ENCODE peak calls at places on chromosomes 3 and 15, in nine cellular contexts. One of them, this sample, is unnamed.

GRCh38 chr3:49415931-49416601 is 3.8 kb downstream of the TCTA start:
- DNase-seq in cardiac muscle cell: no peak
- DNase-seq in WTC11: no peak
- DNase-seq in fibroblast of lung: no peak
- DNase-seq in lower lobe of right lung: no peak
- DNase-seq in left lung: peak
- DNase-seq in stomach: peak
- DNase-seq in mesothelial cell of epicardium: no peak
- DNase-seq in neural crest cell: no peak
- DNase-seq in this sample: no peak

GRCh38 chr3:56884387-56884786 is 82.6 kb upstream of the ARHGEF3 start:
- DNase-seq in fibroblast of lung: no peak
- DNase-seq in WTC11: no peak
- DNase-seq in mesothelial cell of epicardium: no peak
- DNase-seq in stomach: no peak
- DNase-seq in lower lobe of right lung: no peak
- DNase-seq in neural crest cell: no peak
- DNase-seq in cardiac muscle cell: no peak
- DNase-seq in left lung: no peak
- DNase-seq in this sample: no peak

GRCh38 chr3:194134231-194134756 is 1.7 kb upstream of the HES1 start:
- DNase-seq in mesothelial cell of epicardium: peak
- DNase-seq in fibroblast of lung: peak
- DNase-seq in stomach: peak
- DNase-seq in cardiac muscle cell: peak
- DNase-seq in lower lobe of right lung: peak
- DNase-seq in left lung: peak
- DNase-seq in WTC11: no peak
- DNase-seq in neural crest cell: peak
- DNase-seq in this sample: peak

GRCh38 chr15:90872481-90873184 is 4.2 kb downstream of the FURIN start:
- DNase-seq in stomach: no peak
- DNase-seq in neural crest cell: no peak
- DNase-seq in left lung: no peak
- DNase-seq in mesothelial cell of epicardium: no peak
- DNase-seq in WTC11: no peak
- DNase-seq in fibroblast of lung: peak
- DNase-seq in cardiac muscle cell: no peak
- DNase-seq in lower lobe of right lung: no peak
- DNase-seq in this sample: peak

GRCh38 chr3:20682573-20682972 is 496.6 kb upstream of the SGO1 start:
- DNase-seq in neural crest cell: no peak
- DNase-seq in cardiac muscle cell: no peak
- DNase-seq in lower lobe of right lung: no peak
- DNase-seq in stomach: no peak
- DNase-seq in left lung: no peak
- DNase-seq in WTC11: no peak
- DNase-seq in fibroblast of lung: no peak
- DNase-seq in mesothelial cell of epicardium: no peak
- DNase-seq in this sample: no peak

GRCh38 chr3:99767341-99767740 is 50.3 kb upstream of the CMSS1 start:
- DNase-seq in mesothelial cell of epicardium: no peak
- DNase-seq in fibroblast of lung: no peak
- DNase-seq in left lung: no peak
- DNase-seq in stomach: no peak
- DNase-seq in lower lobe of right lung: no peak
- DNase-seq in neural crest cell: no peak
- DNase-seq in cardiac muscle cell: no peak
- DNase-seq in WTC11: no peak
- DNase-seq in this sample: no peak

GRCh38 chr3:97821413-97821809 is 400 bp upstream of the CRYBG3 start:
- DNase-seq in mesothelial cell of epicardium: peak
- DNase-seq in fibroblast of lung: peak
- DNase-seq in left lung: peak
- DNase-seq in stomach: peak
- DNase-seq in lower lobe of right lung: peak
- DNase-seq in cardiac muscle cell: peak
- DNase-seq in neural crest cell: peak
- DNase-seq in WTC11: peak
- DNase-seq in this sample: peak

GRCh38 chr3:57169872-57170623 is 4.9 kb upstream of the IL17RD start:
- DNase-seq in fibroblast of lung: peak
- DNase-seq in lower lobe of right lung: peak
- DNase-seq in mesothelial cell of epicardium: peak
- DNase-seq in WTC11: peak
- DNase-seq in cardiac muscle cell: peak
- DNase-seq in neural crest cell: peak
- DNase-seq in stomach: peak
- DNase-seq in left lung: peak
- DNase-seq in this sample: no peak

GRCh38 chr3:177676148-177676547 is 478.9 kb upstream of the TBL1XR1 start:
- DNase-seq in stomach: no peak
- DNase-seq in cardiac muscle cell: no peak
- DNase-seq in mesothelial cell of epicardium: no peak
- DNase-seq in neural crest cell: no peak
- DNase-seq in fibroblast of lung: no peak
- DNase-seq in left lung: no peak
- DNase-seq in lower lobe of right lung: no peak
- DNase-seq in WTC11: no peak
- DNase-seq in this sample: no peak

GRCh38 chr3:118884748-118885206 is 149.9 kb downstream of the IGSF11 start:
- DNase-seq in left lung: peak
- DNase-seq in stomach: peak
- DNase-seq in mesothelial cell of epicardium: peak
- DNase-seq in lower lobe of right lung: peak
- DNase-seq in fibroblast of lung: peak
- DNase-seq in neural crest cell: peak
- DNase-seq in WTC11: peak
- DNase-seq in cardiac muscle cell: peak
- DNase-seq in this sample: no peak

GRCh38 chr3:61172684-61173083 is 78.6 kb downstream of the FHIT start:
- DNase-seq in neural crest cell: no peak
- DNase-seq in cardiac muscle cell: peak
- DNase-seq in WTC11: peak
- DNase-seq in mesothelial cell of epicardium: no peak
- DNase-seq in left lung: no peak
- DNase-seq in lower lobe of right lung: no peak
- DNase-seq in fibroblast of lung: no peak
- DNase-seq in stomach: no peak
- DNase-seq in this sample: no peak

GRCh38 chr15:52329980-52330379 is 34.4 kb upstream of the MYO5C start:
- DNase-seq in WTC11: no peak
- DNase-seq in left lung: no peak
- DNase-seq in cardiac muscle cell: no peak
- DNase-seq in fibroblast of lung: no peak
- DNase-seq in neural crest cell: no peak
- DNase-seq in stomach: no peak
- DNase-seq in mesothelial cell of epicardium: no peak
- DNase-seq in lower lobe of right lung: no peak
- DNase-seq in this sample: no peak

GRCh38 chr15:64438653-64439447 is 21.5 kb upstream of the ZNF609 start:
- DNase-seq in cardiac muscle cell: no peak
- DNase-seq in WTC11: no peak
- DNase-seq in stomach: no peak
- DNase-seq in lower lobe of right lung: no peak
- DNase-seq in neural crest cell: no peak
- DNase-seq in mesothelial cell of epicardium: no peak
- DNase-seq in fibroblast of lung: no peak
- DNase-seq in left lung: no peak
- DNase-seq in this sample: no peak

DNA sequence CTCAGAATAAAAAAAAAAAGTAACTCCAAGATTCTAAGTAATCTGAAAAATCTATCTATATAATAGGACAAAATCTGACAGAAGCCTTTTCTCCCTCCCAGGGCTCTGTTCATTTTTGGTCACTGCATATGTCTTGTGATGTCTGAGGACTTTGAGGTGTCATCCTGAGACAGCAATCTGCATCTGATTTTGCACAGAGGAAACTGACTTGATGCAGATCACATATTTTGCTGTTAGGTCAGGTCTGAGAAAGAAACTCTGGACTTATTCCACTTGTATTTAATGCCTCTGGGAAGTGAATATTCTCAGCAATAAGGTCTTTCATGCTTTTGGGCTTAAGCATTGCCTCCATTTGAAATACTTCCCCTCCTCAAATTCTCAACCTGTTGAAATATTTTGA is 295.2 kb upstream of the THBS1 start:
- DNase-seq in WTC11: no peak
- DNase-seq in fibroblast of lung: no peak
- DNase-seq in neural crest cell: no peak
- DNase-seq in cardiac muscle cell: no peak
- DNase-seq in mesothelial cell of epicardium: no peak
- DNase-seq in left lung: no peak
- DNase-seq in lower lobe of right lung: no peak
- DNase-seq in stomach: no peak
- DNase-seq in this sample: no peak
- TF ChIP-seq CTCF in WTC11: no peak
- TF ChIP-seq CTCF in fibroblast of lung: no peak
- TF ChIP-seq CTCF in neural crest cell: no peak
- TF ChIP-seq CTCF in cardiac muscle cell: no peak
- TF ChIP-seq CTCF in mesothelial cell of epicardium: no peak
- TF ChIP-seq CTCF in left lung: no peak
- TF ChIP-seq CTCF in lower lobe of right lung: no peak
- TF ChIP-seq CTCF in stomach: no peak
- TF ChIP-seq CTCF in this sample: no peak

DNA sequence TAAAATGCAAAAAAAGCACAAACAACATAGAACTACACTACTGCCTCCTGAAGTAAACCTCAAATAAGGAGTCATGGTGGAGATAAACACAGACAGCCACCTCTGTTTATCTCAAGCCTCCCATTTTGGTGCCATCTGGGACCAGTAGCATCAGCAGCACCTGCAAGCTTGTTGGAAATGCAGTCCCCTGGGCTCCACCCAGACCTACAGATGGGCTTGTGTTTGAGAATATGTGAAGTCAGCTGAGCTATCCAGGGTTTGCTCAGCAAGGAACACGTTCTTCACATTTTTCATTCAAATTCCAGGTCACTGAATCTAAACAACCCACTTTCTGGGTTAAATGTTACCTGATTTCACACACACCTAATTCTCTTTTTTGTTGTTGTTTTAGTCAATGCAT is 45.5 kb downstream of the RASGRF1 start:
- DNase-seq in lower lobe of right lung: no peak
- DNase-seq in neural crest cell: no peak
- DNase-seq in mesothelial cell of epicardium: no peak
- DNase-seq in WTC11: no peak
- DNase-seq in cardiac muscle cell: no peak
- DNase-seq in fibroblast of lung: no peak
- DNase-seq in stomach: no peak
- DNase-seq in left lung: no peak
- DNase-seq in this sample: no peak
- TF ChIP-seq CTCF in lower lobe of right lung: no peak
- TF ChIP-seq CTCF in neural crest cell: no peak
- TF ChIP-seq CTCF in mesothelial cell of epicardium: no peak
- TF ChIP-seq CTCF in WTC11: no peak
- TF ChIP-seq CTCF in cardiac muscle cell: no peak
- TF ChIP-seq CTCF in fibroblast of lung: no peak
- TF ChIP-seq CTCF in stomach: no peak
- TF ChIP-seq CTCF in left lung: no peak
- TF ChIP-seq CTCF in this sample: no peak

GRCh38 chr3:178703268-178703975 is 167.2 kb downstream of the KCNMB2 start:
- DNase-seq in left lung: no peak
- DNase-seq in fibroblast of lung: peak
- DNase-seq in WTC11: no peak
- DNase-seq in neural crest cell: no peak
- DNase-seq in cardiac muscle cell: no peak
- DNase-seq in stomach: no peak
- DNase-seq in lower lobe of right lung: no peak
- DNase-seq in mesothelial cell of epicardium: no peak
- DNase-seq in this sample: no peak
- TF ChIP-seq CTCF in left lung: no peak
- TF ChIP-seq CTCF in fibroblast of lung: no peak
- TF ChIP-seq CTCF in WTC11: no peak
- TF ChIP-seq CTCF in neural crest cell: peak
- TF ChIP-seq CTCF in cardiac muscle cell: no peak
- TF ChIP-seq CTCF in stomach: no peak
- TF ChIP-seq CTCF in lower lobe of right lung: no peak
- TF ChIP-seq CTCF in mesothelial cell of epicardium: no peak
- TF ChIP-seq CTCF in this sample: peak

GRCh38 chr3:51978143-51978502 is 3.3 kb downstream of the ABHD14A start:
- DNase-seq in stomach: no peak
- DNase-seq in neural crest cell: no peak
- DNase-seq in fibroblast of lung: no peak
- DNase-seq in mesothelial cell of epicardium: no peak
- DNase-seq in WTC11: no peak
- DNase-seq in cardiac muscle cell: no peak
- DNase-seq in left lung: no peak
- DNase-seq in lower lobe of right lung: no peak
- DNase-seq in this sample: no peak

GRCh38 chr3:51974963-51975856 is at the start of gene ABHD14A:
- DNase-seq in mesothelial cell of epicardium: peak
- DNase-seq in stomach: peak
- DNase-seq in neural crest cell: no peak
- DNase-seq in fibroblast of lung: peak
- DNase-seq in WTC11: peak
- DNase-seq in cardiac muscle cell: peak
- DNase-seq in lower lobe of right lung: peak
- DNase-seq in left lung: peak
- DNase-seq in this sample: no peak

GRCh38 chr3:51974277-51974962 is 444 bp upstream of the ABHD14A start:
- DNase-seq in fibroblast of lung: peak
- DNase-seq in mesothelial cell of epicardium: no peak
- DNase-seq in neural crest cell: no peak
- DNase-seq in left lung: peak
- DNase-seq in cardiac muscle cell: no peak
- DNase-seq in lower lobe of right lung: peak
- DNase-seq in WTC11: no peak
- DNase-seq in stomach: no peak
- DNase-seq in this sample: no peak

GRCh38 chr3:51977449-51978142 is 2.7 kb downstream of the ABHD14A start:
- DNase-seq in cardiac muscle cell: no peak
- DNase-seq in stomach: no peak
- DNase-seq in left lung: no peak
- DNase-seq in fibroblast of lung: no peak
- DNase-seq in WTC11: no peak
- DNase-seq in neural crest cell: no peak
- DNase-seq in mesothelial cell of epicardium: no peak
- DNase-seq in lower lobe of right lung: no peak
- DNase-seq in this sample: no peak

DNA sequence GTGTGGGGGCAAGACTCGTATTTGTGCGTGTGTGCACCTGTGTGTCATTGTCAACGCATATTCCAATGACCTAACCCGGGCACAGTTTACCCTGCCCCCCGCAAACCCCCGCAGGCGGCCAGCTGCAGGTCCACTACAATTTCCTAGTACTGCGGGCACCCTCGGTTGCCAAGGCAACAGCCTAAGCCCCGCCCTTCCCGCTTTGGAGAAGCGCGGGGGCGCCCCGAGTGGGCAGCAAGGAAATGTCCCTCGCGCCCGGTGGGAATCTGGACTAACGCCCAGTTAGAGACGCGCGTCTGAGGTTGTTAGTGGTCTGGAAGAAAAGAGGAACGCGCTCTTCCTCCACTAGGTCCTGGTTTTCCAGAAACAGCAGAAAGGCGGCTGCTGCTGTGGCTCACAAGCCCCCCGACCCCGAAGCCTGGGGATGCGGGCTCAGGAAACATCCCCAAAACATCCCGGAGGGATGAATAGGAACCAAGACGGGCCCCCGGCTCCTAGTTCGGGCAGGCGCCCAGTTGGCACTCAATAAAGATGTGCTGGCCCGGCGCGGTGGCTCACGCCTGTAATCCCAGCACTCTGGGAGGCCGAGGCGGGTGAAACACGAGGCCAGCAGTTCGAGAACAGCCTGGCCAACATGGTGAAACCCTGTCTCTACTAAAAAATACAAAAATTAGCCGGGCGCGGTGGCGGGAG is 1.1 kb downstream of the ABHD14A start:
- DNase-seq in cardiac muscle cell: peak
- DNase-seq in neural crest cell: peak
- DNase-seq in fibroblast of lung: peak
- DNase-seq in WTC11: peak
- DNase-seq in lower lobe of right lung: peak
- DNase-seq in left lung: peak
- DNase-seq in mesothelial cell of epicardium: no peak
- DNase-seq in stomach: peak
- DNase-seq in this sample: no peak
- TF ChIP-seq CTCF in cardiac muscle cell: peak
- TF ChIP-seq CTCF in neural crest cell: peak
- TF ChIP-seq CTCF in fibroblast of lung: peak
- TF ChIP-seq CTCF in WTC11: no peak
- TF ChIP-seq CTCF in lower lobe of right lung: peak
- TF ChIP-seq CTCF in left lung: no peak
- TF ChIP-seq CTCF in mesothelial cell of epicardium: no peak
- TF ChIP-seq CTCF in stomach: no peak
- TF ChIP-seq CTCF in this sample: peak